ENCODE peak calls at places on chromosomes 1 and 21, in ten cellular contexts. One of them, this sample, is unnamed.

GRCh38 chr1:178518894-178519293 is 6.0 kb downstream of the TEX35 start:
- DNase-seq in activated T-cell treated with anti-CD3 and anti-CD28 coated beads for 24 hours: no peak
- DNase-seq in GM23338: no peak
- DNase-seq in OCI-M1: no peak
- DNase-seq in activated CD4-positive, alpha-beta T cell treated with anti-CD3 and anti-CD28 coated beads, Interleukin-2, amount 50 U/mL, for 48 hours: no peak
- DNase-seq in renal cortical epithelial cell: no peak
- DNase-seq in astrocyte of the spinal cord: no peak
- DNase-seq in choroid plexus epithelial cell: no peak
- DNase-seq in fibroblast of lung: no peak
- DNase-seq in COR-L47: peak
- DNase-seq in this sample: no peak

GRCh38 chr1:216826629-216827028 is 103.4 kb upstream of the ESRRG start:
- DNase-seq in renal cortical epithelial cell: no peak
- DNase-seq in OCI-M1: no peak
- DNase-seq in COR-L47: no peak
- DNase-seq in choroid plexus epithelial cell: no peak
- DNase-seq in activated T-cell treated with anti-CD3 and anti-CD28 coated beads for 24 hours: no peak
- DNase-seq in astrocyte of the spinal cord: no peak
- DNase-seq in GM23338: no peak
- DNase-seq in fibroblast of lung: no peak
- DNase-seq in activated CD4-positive, alpha-beta T cell treated with anti-CD3 and anti-CD28 coated beads, Interleukin-2, amount 50 U/mL, for 48 hours: no peak
- DNase-seq in this sample: no peak

GRCh38 chr1:52963101-52963500 is 36.0 kb downstream of the SCP2 start:
- DNase-seq in astrocyte of the spinal cord: no peak
- DNase-seq in OCI-M1: no peak
- DNase-seq in fibroblast of lung: no peak
- DNase-seq in activated T-cell treated with anti-CD3 and anti-CD28 coated beads for 24 hours: no peak
- DNase-seq in COR-L47: no peak
- DNase-seq in GM23338: no peak
- DNase-seq in choroid plexus epithelial cell: no peak
- DNase-seq in activated CD4-positive, alpha-beta T cell treated with anti-CD3 and anti-CD28 coated beads, Interleukin-2, amount 50 U/mL, for 48 hours: no peak
- DNase-seq in renal cortical epithelial cell: no peak
- DNase-seq in this sample: no peak

GRCh38 chr1:44637590-44638411 is 36.5 kb downstream of the TMEM53 start:
- DNase-seq in activated T-cell treated with anti-CD3 and anti-CD28 coated beads for 24 hours: no peak
- DNase-seq in OCI-M1: peak
- DNase-seq in choroid plexus epithelial cell: no peak
- DNase-seq in COR-L47: no peak
- DNase-seq in fibroblast of lung: no peak
- DNase-seq in renal cortical epithelial cell: no peak
- DNase-seq in GM23338: no peak
- DNase-seq in astrocyte of the spinal cord: no peak
- DNase-seq in activated CD4-positive, alpha-beta T cell treated with anti-CD3 and anti-CD28 coated beads, Interleukin-2, amount 50 U/mL, for 48 hours: no peak
- DNase-seq in this sample: no peak

GRCh38 chr1:177340601-177341067 is 169.9 kb downstream of the BRINP2 start:
- DNase-seq in astrocyte of the spinal cord: no peak
- DNase-seq in activated T-cell treated with anti-CD3 and anti-CD28 coated beads for 24 hours: no peak
- DNase-seq in fibroblast of lung: no peak
- DNase-seq in OCI-M1: no peak
- DNase-seq in activated CD4-positive, alpha-beta T cell treated with anti-CD3 and anti-CD28 coated beads, Interleukin-2, amount 50 U/mL, for 48 hours: no peak
- DNase-seq in GM23338: no peak
- DNase-seq in choroid plexus epithelial cell: no peak
- DNase-seq in COR-L47: no peak
- DNase-seq in renal cortical epithelial cell: peak
- DNase-seq in this sample: no peak

GRCh38 chr1:169694304-169694703 is 17.1 kb downstream of the SELL start:
- DNase-seq in COR-L47: no peak
- DNase-seq in astrocyte of the spinal cord: no peak
- DNase-seq in GM23338: peak
- DNase-seq in activated CD4-positive, alpha-beta T cell treated with anti-CD3 and anti-CD28 coated beads, Interleukin-2, amount 50 U/mL, for 48 hours: no peak
- DNase-seq in choroid plexus epithelial cell: no peak
- DNase-seq in renal cortical epithelial cell: peak
- DNase-seq in fibroblast of lung: no peak
- DNase-seq in OCI-M1: peak
- DNase-seq in activated T-cell treated with anti-CD3 and anti-CD28 coated beads for 24 hours: no peak
- DNase-seq in this sample: no peak

GRCh38 chr1:20476260-20477038 is 9.6 kb downstream of the CAMK2N1 start:
- DNase-seq in COR-L47: peak
- DNase-seq in choroid plexus epithelial cell: peak
- DNase-seq in activated CD4-positive, alpha-beta T cell treated with anti-CD3 and anti-CD28 coated beads, Interleukin-2, amount 50 U/mL, for 48 hours: no peak
- DNase-seq in renal cortical epithelial cell: peak
- DNase-seq in astrocyte of the spinal cord: no peak
- DNase-seq in OCI-M1: peak
- DNase-seq in activated T-cell treated with anti-CD3 and anti-CD28 coated beads for 24 hours: no peak
- DNase-seq in fibroblast of lung: peak
- DNase-seq in GM23338: peak
- DNase-seq in this sample: no peak

GRCh38 chr1:41282679-41283317 is 40.7 kb upstream of the SCMH1 start:
- DNase-seq in choroid plexus epithelial cell: peak
- DNase-seq in astrocyte of the spinal cord: no peak
- DNase-seq in renal cortical epithelial cell: no peak
- DNase-seq in GM23338: peak
- DNase-seq in COR-L47: peak
- DNase-seq in OCI-M1: peak
- DNase-seq in activated CD4-positive, alpha-beta T cell treated with anti-CD3 and anti-CD28 coated beads, Interleukin-2, amount 50 U/mL, for 48 hours: peak
- DNase-seq in activated T-cell treated with anti-CD3 and anti-CD28 coated beads for 24 hours: peak
- DNase-seq in fibroblast of lung: peak
- DNase-seq in this sample: peak

GRCh38 chr21:25999935-26000582 is 170.5 kb downstream of the APP start:
- DNase-seq in activated T-cell treated with anti-CD3 and anti-CD28 coated beads for 24 hours: no peak
- DNase-seq in fibroblast of lung: no peak
- DNase-seq in COR-L47: no peak
- DNase-seq in activated CD4-positive, alpha-beta T cell treated with anti-CD3 and anti-CD28 coated beads, Interleukin-2, amount 50 U/mL, for 48 hours: peak
- DNase-seq in GM23338: peak
- DNase-seq in astrocyte of the spinal cord: no peak
- DNase-seq in OCI-M1: no peak
- DNase-seq in renal cortical epithelial cell: no peak
- DNase-seq in choroid plexus epithelial cell: no peak
- DNase-seq in this sample: no peak

GRCh38 chr1:115300087-115300856 is 37.8 kb downstream of the NGF start:
- DNase-seq in COR-L47: no peak
- DNase-seq in GM23338: peak
- DNase-seq in OCI-M1: no peak
- DNase-seq in activated CD4-positive, alpha-beta T cell treated with anti-CD3 and anti-CD28 coated beads, Interleukin-2, amount 50 U/mL, for 48 hours: no peak
- DNase-seq in activated T-cell treated with anti-CD3 and anti-CD28 coated beads for 24 hours: no peak
- DNase-seq in choroid plexus epithelial cell: peak
- DNase-seq in fibroblast of lung: peak
- DNase-seq in astrocyte of the spinal cord: no peak
- DNase-seq in renal cortical epithelial cell: peak
- DNase-seq in this sample: no peak

GRCh38 chr1:242139986-242140385 is 141.1 kb upstream of the MAP1LC3C start:
- DNase-seq in choroid plexus epithelial cell: no peak
- DNase-seq in astrocyte of the spinal cord: no peak
- DNase-seq in OCI-M1: no peak
- DNase-seq in fibroblast of lung: no peak
- DNase-seq in COR-L47: no peak
- DNase-seq in GM23338: no peak
- DNase-seq in activated T-cell treated with anti-CD3 and anti-CD28 coated beads for 24 hours: no peak
- DNase-seq in activated CD4-positive, alpha-beta T cell treated with anti-CD3 and anti-CD28 coated beads, Interleukin-2, amount 50 U/mL, for 48 hours: no peak
- DNase-seq in renal cortical epithelial cell: no peak
- DNase-seq in this sample: no peak

GRCh38 chr1:66275601-66276023 is 258.3 kb upstream of the SGIP1 start:
- DNase-seq in OCI-M1: peak
- DNase-seq in renal cortical epithelial cell: no peak
- DNase-seq in astrocyte of the spinal cord: no peak
- DNase-seq in GM23338: no peak
- DNase-seq in COR-L47: no peak
- DNase-seq in fibroblast of lung: no peak
- DNase-seq in activated T-cell treated with anti-CD3 and anti-CD28 coated beads for 24 hours: no peak
- DNase-seq in activated CD4-positive, alpha-beta T cell treated with anti-CD3 and anti-CD28 coated beads, Interleukin-2, amount 50 U/mL, for 48 hours: peak
- DNase-seq in choroid plexus epithelial cell: no peak
- DNase-seq in this sample: no peak

GRCh38 chr1:10962483-10962882 is 50.0 kb upstream of the TARDBP start:
- DNase-seq in GM23338: no peak
- DNase-seq in astrocyte of the spinal cord: no peak
- DNase-seq in choroid plexus epithelial cell: peak
- DNase-seq in OCI-M1: peak
- DNase-seq in fibroblast of lung: peak
- DNase-seq in activated T-cell treated with anti-CD3 and anti-CD28 coated beads for 24 hours: no peak
- DNase-seq in COR-L47: peak
- DNase-seq in activated CD4-positive, alpha-beta T cell treated with anti-CD3 and anti-CD28 coated beads, Interleukin-2, amount 50 U/mL, for 48 hours: no peak
- DNase-seq in renal cortical epithelial cell: peak
- DNase-seq in this sample: no peak

GRCh38 chr1:246404078-246404477 is 103.0 kb downstream of the SMYD3 start:
- DNase-seq in activated CD4-positive, alpha-beta T cell treated with anti-CD3 and anti-CD28 coated beads, Interleukin-2, amount 50 U/mL, for 48 hours: no peak
- DNase-seq in astrocyte of the spinal cord: no peak
- DNase-seq in renal cortical epithelial cell: no peak
- DNase-seq in choroid plexus epithelial cell: peak
- DNase-seq in GM23338: no peak
- DNase-seq in COR-L47: no peak
- DNase-seq in OCI-M1: no peak
- DNase-seq in fibroblast of lung: no peak
- DNase-seq in activated T-cell treated with anti-CD3 and anti-CD28 coated beads for 24 hours: no peak
- DNase-seq in this sample: no peak

GRCh38 chr1:234554478-234555311 is 55.3 kb downstream of the IRF2BP2 start:
- DNase-seq in choroid plexus epithelial cell: no peak
- DNase-seq in fibroblast of lung: peak
- DNase-seq in astrocyte of the spinal cord: peak
- DNase-seq in COR-L47: peak
- DNase-seq in renal cortical epithelial cell: no peak
- DNase-seq in activated CD4-positive, alpha-beta T cell treated with anti-CD3 and anti-CD28 coated beads, Interleukin-2, amount 50 U/mL, for 48 hours: no peak
- DNase-seq in activated T-cell treated with anti-CD3 and anti-CD28 coated beads for 24 hours: no peak
- DNase-seq in OCI-M1: peak
- DNase-seq in GM23338: no peak
- DNase-seq in this sample: no peak

GRCh38 chr1:213051127-213051880 is at the start of gene RPS6KC1:
- DNase-seq in choroid plexus epithelial cell: peak
- DNase-seq in GM23338: peak
- DNase-seq in renal cortical epithelial cell: peak
- DNase-seq in fibroblast of lung: peak
- DNase-seq in activated CD4-positive, alpha-beta T cell treated with anti-CD3 and anti-CD28 coated beads, Interleukin-2, amount 50 U/mL, for 48 hours: peak
- DNase-seq in activated T-cell treated with anti-CD3 and anti-CD28 coated beads for 24 hours: peak
- DNase-seq in OCI-M1: peak
- DNase-seq in astrocyte of the spinal cord: peak
- DNase-seq in COR-L47: peak
- DNase-seq in this sample: peak

GRCh38 chr21:44710756-44711326 is 531 bp downstream of the TSPEAR start:
- DNase-seq in GM23338: peak
- DNase-seq in activated CD4-positive, alpha-beta T cell treated with anti-CD3 and anti-CD28 coated beads, Interleukin-2, amount 50 U/mL, for 48 hours: no peak
- DNase-seq in COR-L47: peak
- DNase-seq in choroid plexus epithelial cell: no peak
- DNase-seq in astrocyte of the spinal cord: no peak
- DNase-seq in fibroblast of lung: no peak
- DNase-seq in OCI-M1: no peak
- DNase-seq in activated T-cell treated with anti-CD3 and anti-CD28 coated beads for 24 hours: no peak
- DNase-seq in renal cortical epithelial cell: no peak
- DNase-seq in this sample: no peak

GRCh38 chr1:20552728-20553571 is 577 bp downstream of the FAM43B start:
- DNase-seq in COR-L47: peak
- DNase-seq in OCI-M1: no peak
- DNase-seq in GM23338: peak
- DNase-seq in activated T-cell treated with anti-CD3 and anti-CD28 coated beads for 24 hours: no peak
- DNase-seq in fibroblast of lung: peak
- DNase-seq in choroid plexus epithelial cell: peak
- DNase-seq in activated CD4-positive, alpha-beta T cell treated with anti-CD3 and anti-CD28 coated beads, Interleukin-2, amount 50 U/mL, for 48 hours: no peak
- DNase-seq in renal cortical epithelial cell: no peak
- DNase-seq in astrocyte of the spinal cord: peak
- DNase-seq in this sample: no peak

GRCh38 chr1:77060000-77060399 is 159.2 kb downstream of the PIGK start:
- DNase-seq in activated T-cell treated with anti-CD3 and anti-CD28 coated beads for 24 hours: no peak
- DNase-seq in activated CD4-positive, alpha-beta T cell treated with anti-CD3 and anti-CD28 coated beads, Interleukin-2, amount 50 U/mL, for 48 hours: no peak
- DNase-seq in choroid plexus epithelial cell: no peak
- DNase-seq in astrocyte of the spinal cord: no peak
- DNase-seq in fibroblast of lung: no peak
- DNase-seq in OCI-M1: peak
- DNase-seq in GM23338: peak
- DNase-seq in COR-L47: no peak
- DNase-seq in renal cortical epithelial cell: no peak
- DNase-seq in this sample: no peak

GRCh38 chr1:64595871-64596515 is 126.1 kb downstream of the CACHD1 start:
- DNase-seq in activated T-cell treated with anti-CD3 and anti-CD28 coated beads for 24 hours: no peak
- DNase-seq in OCI-M1: no peak
- DNase-seq in COR-L47: no peak
- DNase-seq in choroid plexus epithelial cell: no peak
- DNase-seq in renal cortical epithelial cell: no peak
- DNase-seq in astrocyte of the spinal cord: no peak
- DNase-seq in activated CD4-positive, alpha-beta T cell treated with anti-CD3 and anti-CD28 coated beads, Interleukin-2, amount 50 U/mL, for 48 hours: no peak
- DNase-seq in GM23338: no peak
- DNase-seq in fibroblast of lung: no peak
- DNase-seq in this sample: no peak

GRCh38 chr1:6447818-6448748 is 17.9 kb downstream of the TNFRSF25 start:
- DNase-seq in choroid plexus epithelial cell: no peak
- DNase-seq in fibroblast of lung: no peak
- DNase-seq in activated T-cell treated with anti-CD3 and anti-CD28 coated beads for 24 hours: no peak
- DNase-seq in OCI-M1: no peak
- DNase-seq in COR-L47: peak
- DNase-seq in astrocyte of the spinal cord: no peak
- DNase-seq in activated CD4-positive, alpha-beta T cell treated with anti-CD3 and anti-CD28 coated beads, Interleukin-2, amount 50 U/mL, for 48 hours: peak
- DNase-seq in renal cortical epithelial cell: no peak
- DNase-seq in GM23338: peak
- DNase-seq in this sample: no peak

GRCh38 chr21:37367301-37367757 is 756 bp downstream of the DYRK1A start:
- DNase-seq in GM23338: no peak
- DNase-seq in fibroblast of lung: no peak
- DNase-seq in activated CD4-positive, alpha-beta T cell treated with anti-CD3 and anti-CD28 coated beads, Interleukin-2, amount 50 U/mL, for 48 hours: no peak
- DNase-seq in choroid plexus epithelial cell: peak
- DNase-seq in astrocyte of the spinal cord: no peak
- DNase-seq in OCI-M1: no peak
- DNase-seq in COR-L47: no peak
- DNase-seq in activated T-cell treated with anti-CD3 and anti-CD28 coated beads for 24 hours: no peak
- DNase-seq in renal cortical epithelial cell: no peak
- DNase-seq in this sample: no peak

GRCh38 chr1:207251066-207251465 is 70.4 kb upstream of the CD55 start:
- DNase-seq in activated T-cell treated with anti-CD3 and anti-CD28 coated beads for 24 hours: no peak
- DNase-seq in astrocyte of the spinal cord: no peak
- DNase-seq in choroid plexus epithelial cell: no peak
- DNase-seq in activated CD4-positive, alpha-beta T cell treated with anti-CD3 and anti-CD28 coated beads, Interleukin-2, amount 50 U/mL, for 48 hours: no peak
- DNase-seq in GM23338: no peak
- DNase-seq in OCI-M1: no peak
- DNase-seq in renal cortical epithelial cell: no peak
- DNase-seq in fibroblast of lung: no peak
- DNase-seq in COR-L47: no peak
- DNase-seq in this sample: no peak

GRCh38 chr21:31866077-31866511 is 6.7 kb upstream of the HUNK start:
- DNase-seq in COR-L47: peak
- DNase-seq in fibroblast of lung: peak
- DNase-seq in GM23338: peak
- DNase-seq in astrocyte of the spinal cord: peak
- DNase-seq in OCI-M1: peak
- DNase-seq in activated T-cell treated with anti-CD3 and anti-CD28 coated beads for 24 hours: peak
- DNase-seq in choroid plexus epithelial cell: peak
- DNase-seq in activated CD4-positive, alpha-beta T cell treated with anti-CD3 and anti-CD28 coated beads, Interleukin-2, amount 50 U/mL, for 48 hours: peak
- DNase-seq in renal cortical epithelial cell: peak
- DNase-seq in this sample: peak

GRCh38 chr1:17016317-17016661 is 4.6 kb upstream of the ATP13A2 start:
- DNase-seq in renal cortical epithelial cell: peak
- DNase-seq in COR-L47: no peak
- DNase-seq in astrocyte of the spinal cord: peak
- DNase-seq in OCI-M1: no peak
- DNase-seq in choroid plexus epithelial cell: peak
- DNase-seq in activated T-cell treated with anti-CD3 and anti-CD28 coated beads for 24 hours: no peak
- DNase-seq in activated CD4-positive, alpha-beta T cell treated with anti-CD3 and anti-CD28 coated beads, Interleukin-2, amount 50 U/mL, for 48 hours: no peak
- DNase-seq in fibroblast of lung: peak
- DNase-seq in GM23338: peak
- DNase-seq in this sample: no peak

GRCh38 chr1:52920791-52921291 is 699 bp downstream of the ECHDC2 start:
- DNase-seq in renal cortical epithelial cell: no peak
- DNase-seq in astrocyte of the spinal cord: no peak
- DNase-seq in activated CD4-positive, alpha-beta T cell treated with anti-CD3 and anti-CD28 coated beads, Interleukin-2, amount 50 U/mL, for 48 hours: no peak
- DNase-seq in COR-L47: no peak
- DNase-seq in OCI-M1: no peak
- DNase-seq in activated T-cell treated with anti-CD3 and anti-CD28 coated beads for 24 hours: no peak
- DNase-seq in choroid plexus epithelial cell: no peak
- DNase-seq in GM23338: peak
- DNase-seq in fibroblast of lung: peak
- DNase-seq in this sample: no peak

GRCh38 chr1:212699104-212699838 is 369 bp downstream of the BATF3 start:
- DNase-seq in OCI-M1: no peak
- DNase-seq in fibroblast of lung: peak
- DNase-seq in choroid plexus epithelial cell: peak
- DNase-seq in activated T-cell treated with anti-CD3 and anti-CD28 coated beads for 24 hours: peak
- DNase-seq in astrocyte of the spinal cord: peak
- DNase-seq in activated CD4-positive, alpha-beta T cell treated with anti-CD3 and anti-CD28 coated beads, Interleukin-2, amount 50 U/mL, for 48 hours: peak
- DNase-seq in COR-L47: peak
- DNase-seq in renal cortical epithelial cell: no peak
- DNase-seq in GM23338: peak
- DNase-seq in this sample: peak

GRCh38 chr1:200139661-200140250 is 112.2 kb downstream of the NR5A2 start:
- DNase-seq in renal cortical epithelial cell: peak
- DNase-seq in activated T-cell treated with anti-CD3 and anti-CD28 coated beads for 24 hours: peak
- DNase-seq in fibroblast of lung: peak
- DNase-seq in OCI-M1: peak
- DNase-seq in choroid plexus epithelial cell: peak
- DNase-seq in activated CD4-positive, alpha-beta T cell treated with anti-CD3 and anti-CD28 coated beads, Interleukin-2, amount 50 U/mL, for 48 hours: peak
- DNase-seq in astrocyte of the spinal cord: peak
- DNase-seq in COR-L47: peak
- DNase-seq in GM23338: peak
- DNase-seq in this sample: no peak